ENCODE peak calls at places on chromosome 15, in four cellular contexts. L is mucosa of descending colon, P is neural progenitor cell, T is stomach. U is an unnamed sample.

GRCh38 chr15:48191574-48192225 is at the start of gene CTXN2:
- DNase-seq in L (peak; percentile 5), P (peak; percentile 60), T (no peak), U (no peak)

GRCh38 chr15:58247803-58248503 is 109.8 kb downstream of the AQP9 start:
- DNase-seq in L (peak; percentile 28), P (no peak), T (peak; percentile 55), U (no peak)

GRCh38 chr15:31391687-31392671 is 65.3 kb downstream of the KLF13 start:
- DNase-seq in L (peak; percentile 90), P (peak; percentile 81), T (peak; percentile 90), U (peak; percentile 56)

GRCh38 chr15:73928241-73928579 is 1.9 kb downstream of the LOXL1 start:
- DNase-seq in L (no peak), P (no peak), T (no peak), U (no peak)

GRCh38 chr15:40238927-40239591 is at the start of gene PAK6:
- DNase-seq in L (peak; percentile 39), P (peak; percentile 81), T (peak; percentile 84), U (peak; percentile 29)

GRCh38 chr15:98441599-98441998 is 206.7 kb upstream of the IGF1R start:
- DNase-seq in L (no peak), P (no peak), T (no peak), U (no peak)

GRCh38 chr15:80953001-80953952 is 36.3 kb downstream of the MESD start:
- DNase-seq in L (no peak), P (no peak), T (no peak), U (no peak)

GRCh38 chr15:91874992-91875651 is 21.6 kb downstream of the SLCO3A1 start:
- DNase-seq in L (no peak), P (no peak), T (no peak), U (no peak)

GRCh38 chr15:71677766-71678165 is 132.6 kb upstream of the NR2E3 start:
- DNase-seq in L (no peak), P (no peak), T (no peak), U (no peak)

GRCh38 chr15:39922450-39923092 is 2.5 kb upstream of the GPR176 start:
- DNase-seq in L (no peak), P (peak; percentile 30), T (no peak), U (peak; percentile 53)

GRCh38 chr15:39976291-39977274 is 42.7 kb downstream of the EIF2AK4 start:
- DNase-seq in L (peak; percentile 68), P (peak; percentile 61), T (peak; percentile 28), U (peak; percentile 84)

GRCh38 chr15:66484539-66485112 is 12.9 kb downstream of the SNAPC5 start:
- DNase-seq in L (no peak), P (no peak), T (no peak), U (no peak)

GRCh38 chr15:48710952-48711495 is 65.5 kb upstream of the FBN1 start:
- DNase-seq in L (no peak), P (peak; percentile 6), T (no peak), U (no peak)

GRCh38 chr15:74569731-74570070 is 28.7 kb downstream of the ARID3B start:
- DNase-seq in L (no peak), P (no peak), T (no peak), U (no peak)

GRCh38 chr15:76057332-76058000 is 2.3 kb upstream of the TMEM266 start:
- DNase-seq in L (peak; percentile 71), P (peak; percentile 63), T (peak; percentile 28), U (peak; percentile 63)

GRCh38 chr15:77031376-77032050 is 36.6 kb downstream of the PSTPIP1 start:
- DNase-seq in L (no peak), P (no peak), T (peak; percentile 25), U (no peak)

GRCh38 chr15:69604050-69604378 is 151.4 kb downstream of the RPLP1 start:
- DNase-seq in L (peak; percentile 65), P (no peak), T (peak; percentile 75), U (no peak)
- TF ChIP-seq CTCF in L (no peak), P (no peak), T (no peak), U (no peak)

GRCh38 chr15:55784284-55784683 is 41.3 kb upstream of the PRTG start:
- DNase-seq in L (no peak), P (no peak), T (no peak), U (no peak)

GRCh38 chr15:55786341-55786740 is 43.4 kb upstream of the PRTG start:
- DNase-seq in L (no peak), P (peak; percentile 61), T (no peak), U (no peak)

GRCh38 chr15:55795031-55795430 is 52.1 kb upstream of the PRTG start:
- DNase-seq in L (no peak), P (no peak), T (no peak), U (no peak)

GRCh38 chr15:55791576-55792400 is 48.8 kb upstream of the PRTG start:
- DNase-seq in L (no peak), P (no peak), T (no peak), U (no peak)

DNA sequence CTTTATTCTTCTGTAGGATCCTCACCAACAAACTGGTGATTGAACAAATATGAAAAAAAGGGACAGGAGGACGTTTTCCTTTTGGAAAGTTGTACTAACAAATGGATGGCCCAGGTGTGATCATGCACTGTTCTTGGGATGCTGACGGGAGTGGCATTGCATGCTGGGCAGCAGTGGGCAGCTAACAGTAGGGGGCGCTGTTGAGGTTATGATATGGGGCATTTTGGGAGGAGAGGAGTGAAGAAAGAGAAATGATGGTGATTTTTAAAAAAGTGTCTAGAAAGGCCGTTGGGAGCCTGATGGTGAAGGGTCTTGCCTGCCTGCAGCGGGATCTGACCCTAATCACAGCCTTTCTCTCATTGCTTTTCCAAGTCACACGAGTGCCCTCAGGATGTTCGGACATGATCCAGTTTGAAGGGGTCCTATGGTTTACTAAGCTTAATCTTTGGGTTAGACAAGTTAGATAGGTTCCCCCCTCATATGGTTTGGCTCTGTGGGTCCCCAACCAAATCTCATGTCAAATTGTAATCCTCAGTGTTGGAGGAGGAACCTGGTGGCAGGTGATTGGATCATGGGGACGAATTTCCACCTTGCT is 46.2 kb upstream of the PRTG start:
- DNase-seq in L (peak; percentile 56), P (peak; percentile 19), T (no peak), U (peak; percentile 35)
- TF ChIP-seq CTCF in L (peak; percentile 24), P (peak; percentile 56), T (no peak), U (peak; percentile 84)

GRCh38 chr15:38853608-38854007 is 289.0 kb upstream of the RASGRP1 start:
- DNase-seq in L (peak; percentile 21), P (peak; percentile 63), T (no peak), U (peak; percentile 35)
- TF ChIP-seq CTCF in L (no peak), P (peak; percentile 62), T (no peak), U (peak; percentile 42)

DNA sequence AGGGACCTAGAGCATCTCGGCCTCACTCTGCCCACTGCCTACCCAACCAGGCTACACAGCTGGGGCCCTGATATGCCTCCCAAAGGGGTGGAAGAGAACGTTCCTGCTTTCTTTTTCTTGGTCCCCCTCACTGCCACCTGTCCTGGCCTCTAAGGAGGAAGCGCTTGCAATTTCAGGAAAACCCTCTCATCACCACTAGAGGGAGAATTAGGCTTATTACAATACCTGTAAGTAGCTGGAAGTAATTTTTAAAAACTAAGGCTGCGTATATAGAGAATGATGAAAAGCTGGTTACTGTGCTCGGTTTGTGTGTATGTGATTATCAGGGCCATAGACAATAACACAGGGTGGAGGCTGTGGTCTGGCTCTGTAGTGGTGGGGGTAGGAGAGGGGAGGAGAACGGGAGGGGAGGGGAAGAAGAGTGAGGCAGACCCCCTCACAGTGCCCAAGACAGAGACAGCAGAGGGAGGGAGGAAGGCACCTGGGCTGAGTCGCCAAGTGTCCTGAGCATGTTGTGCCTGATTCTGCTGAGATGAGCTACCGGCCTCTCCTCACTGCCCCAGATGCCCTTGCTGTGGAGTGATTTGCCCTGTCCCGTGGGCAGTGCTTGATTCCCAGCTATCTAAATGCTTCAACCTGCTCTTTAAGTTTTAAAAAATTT is 3.3 kb downstream of the GABRG3 start:
- DNase-seq in L (no peak), P (peak; percentile 55), T (no peak), U (no peak)
- TF ChIP-seq CTCF in L (no peak), P (peak; percentile 76), T (peak; percentile 11), U (no peak)

GRCh38 chr15:49875392-49875791 is 243.6 kb downstream of the ATP8B4 start:
- DNase-seq in L (no peak), P (no peak), T (no peak), U (no peak)
- TF ChIP-seq CTCF in L (no peak), P (peak; percentile 26), T (no peak), U (no peak)

DNA sequence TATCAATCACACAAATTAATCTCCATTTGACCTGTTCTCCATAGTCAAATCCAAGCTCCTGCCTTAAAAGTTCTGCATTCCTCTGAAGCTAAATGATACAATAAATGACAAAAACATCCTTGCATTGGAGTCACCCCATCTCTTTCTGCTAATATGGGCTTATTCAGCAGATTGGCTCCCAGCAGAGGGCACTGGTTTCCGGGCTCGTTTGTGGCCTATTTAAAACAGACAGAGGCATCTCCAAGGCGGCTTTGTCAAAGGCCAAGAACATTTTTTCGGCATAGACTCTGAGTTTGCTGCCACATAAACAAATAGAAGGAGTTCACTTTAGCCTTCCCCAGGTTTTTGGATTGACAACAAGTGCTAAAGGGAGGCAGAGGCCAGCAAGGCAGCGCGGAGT is 204.4 kb upstream of the RASGRP1 start:
- DNase-seq in L (peak; percentile 20), P (peak; percentile 55), T (no peak), U (no peak)
- TF ChIP-seq CTCF in L (no peak), P (peak; percentile 59), T (no peak), U (peak; percentile 37)

U was measured in A673.